ENCODE peak calls at places on chromosomes 7 and 10, in four cellular contexts. E is stimulated activated CD4-positive, alpha-beta T cell treated with anti-CD3 and anti-CD28 coated beads, Interleukin-4, amount 100 ng/mL, for 4 hours; T is fibroblast of lung; U is HFF-Myc. Y is an unnamed sample.

GRCh38 chr7:46363688-46364087 is 442.6 kb upstream of the IGFBP3 start:
- DNase-seq in E (no peak), T (no peak), U (no peak), Y (no peak)

GRCh38 chr10:43693602-43694001 is 44.9 kb upstream of the ZNF32 start:
- DNase-seq in E (no peak), T (no peak), U (peak; percentile 29), Y (no peak)

GRCh38 chr7:110922906-110923305 is 168.0 kb upstream of the LRRN3 start:
- DNase-seq in E (no peak), T (peak; percentile 80), U (peak; percentile 10), Y (peak; percentile 10)

GRCh38 chr10:45383682-45384320 is 9.8 kb downstream of the ALOX5 start:
- DNase-seq in E (no peak), T (no peak), U (no peak), Y (no peak)

GRCh38 chr10:112821663-112822062 is 128.4 kb upstream of the TCF7L2 start:
- DNase-seq in E (no peak), T (peak; percentile 61), U (no peak), Y (peak; percentile 29)

GRCh38 chr7:73896454-73896853 is 35.5 kb downstream of the TMEM270 start:
- DNase-seq in E (no peak), T (peak; percentile 58), U (no peak), Y (no peak)

GRCh38 chr7:37362802-37363201 is 85.9 kb downstream of the ELMO1 start:
- DNase-seq in E (no peak), T (no peak), U (no peak), Y (no peak)

GRCh38 chr10:101495324-101495925 is 92.6 kb downstream of the POLL start:
- DNase-seq in E (no peak), T (peak; percentile 19), U (peak; percentile 19), Y (no peak)

GRCh38 chr7:26399309-26399610 is 107.6 kb downstream of the SNX10 start:
- DNase-seq in E (no peak), T (peak; percentile 18), U (no peak), Y (peak; percentile 7)

GRCh38 chr10:76543655-76544054 is 1094.0 kb downstream of the KCNMA1 start:
- DNase-seq in E (no peak), T (peak; percentile 24), U (no peak), Y (no peak)

GRCh38 chr7:93985101-93985500 is 19.1 kb downstream of the BET1 start:
- DNase-seq in E (no peak), T (no peak), U (no peak), Y (no peak)

GRCh38 chr10:75208177-75208576 is 2.4 kb upstream of the VDAC2 start:
- DNase-seq in E (no peak), T (peak; percentile 82), U (no peak), Y (peak; percentile 54)

GRCh38 chr7:16646427-16647081 is 573 bp downstream of the BZW2 start:
- DNase-seq in E (peak; percentile 33), T (peak; percentile 43), U (no peak), Y (no peak)

GRCh38 chr7:9889557-9889956 is 1084.1 kb upstream of the PHF14 start:
- DNase-seq in E (no peak), T (no peak), U (no peak), Y (no peak)

GRCh38 chr7:158602905-158603772 is 15.5 kb upstream of the PTPRN2 start:
- DNase-seq in E (no peak), T (peak; percentile 17), U (no peak), Y (no peak)

GRCh38 chr10:124064158-124064603 is 29.2 kb downstream of the CHST15 start:
- DNase-seq in E (no peak), T (no peak), U (no peak), Y (no peak)

GRCh38 chr7:27300401-27300800 is 57.8 kb downstream of the EVX1 start:
- DNase-seq in E (no peak), T (no peak), U (no peak), Y (no peak)

GRCh38 chr10:75532253-75532924 is 101.0 kb downstream of the LRMDA start:
- DNase-seq in E (no peak), T (peak; percentile 49), U (no peak), Y (no peak)

GRCh38 chr7:134890246-134891240 is 95.8 kb upstream of the AGBL3 start:
- DNase-seq in E (no peak), T (peak; percentile 49), U (no peak), Y (no peak)

GRCh38 chr10:75672842-75673241 is 241.4 kb downstream of the LRMDA start:
- DNase-seq in E (no peak), T (peak; percentile 29), U (no peak), Y (no peak)

GRCh38 chr7:17530741-17531417 is 232.4 kb downstream of the AHR start:
- DNase-seq in E (no peak), T (peak; percentile 39), U (no peak), Y (no peak)

GRCh38 chr10:85916999-85917573 is 449.5 kb downstream of the GRID1 start:
- DNase-seq in E (no peak), T (no peak), U (no peak), Y (no peak)

GRCh38 chr10:92712016-92712889 is 22.5 kb downstream of the HHEX start:
- DNase-seq in E (no peak), T (no peak), U (no peak), Y (no peak)

Y was measured in hepatic stellate cell.